ENCODE peak calls at places on chromosomes 12 and 14, in five cellular contexts. C, R, I, E and J are unnamed samples.

GRCh38 chr12:26555139-26555538 is 277.9 kb downstream of the ITPR2 start:
- DNase-seq in C (peak), R (no peak), I (no peak), E (no peak), J (no peak)

GRCh38 chr14:64363265-64363840 is 24.8 kb upstream of the MTHFD1 start:
- DNase-seq in C (peak), R (no peak), I (no peak), E (no peak), J (no peak)

GRCh38 chr12:131796754-131797587 is 31.2 kb upstream of the MMP17 start:
- DNase-seq in C (no peak), R (no peak), I (no peak), E (no peak), J (no peak)

GRCh38 chr12:83759906-83760305 is 1073.2 kb downstream of the TMTC2 start:
- DNase-seq in C (no peak), R (no peak), I (no peak), E (no peak), J (no peak)

GRCh38 chr12:53174881-53175491 is 5.5 kb upstream of the ZNF740 start:
- DNase-seq in C (peak), R (no peak), I (no peak), E (no peak), J (no peak)

GRCh38 chr14:21102472-21103164 is 1.8 kb downstream of the TMEM253 start:
- DNase-seq in C (no peak), R (no peak), I (no peak), E (no peak), J (no peak)

GRCh38 chr14:77864085-77864484 is 64.2 kb downstream of the ADCK1 start:
- DNase-seq in C (no peak), R (no peak), I (no peak), E (no peak), J (no peak)

GRCh38 chr12:93163260-93164036 is 214.3 kb upstream of the NUDT4 start:
- DNase-seq in C (peak), R (no peak), I (no peak), E (no peak), J (no peak)

GRCh38 chr12:56257491-56258067 is 605 bp downstream of the ANKRD52 start:
- DNase-seq in C (peak), R (peak), I (no peak), E (no peak), J (no peak)

GRCh38 chr12:45725631-45726593 is 3.6 kb upstream of the ARID2 start:
- DNase-seq in C (peak), R (no peak), I (no peak), E (peak), J (no peak)

GRCh38 chr12:127245437-127245836 is 1021.5 kb upstream of the TMEM132C start:
- DNase-seq in C (peak), R (no peak), I (no peak), E (no peak), J (no peak)

GRCh38 chr12:49346659-49347306 is at the start of gene DNAJC22:
- DNase-seq in C (no peak), R (no peak), I (no peak), E (peak), J (no peak)

GRCh38 chr12:2795291-2796186 is 769 bp downstream of the FKBP4 start:
- DNase-seq in C (peak), R (peak), I (peak), E (peak), J (peak)

GRCh38 chr12:4685317-4685716 is 34.9 kb upstream of the GALNT8 start:
- DNase-seq in C (no peak), R (no peak), I (no peak), E (no peak), J (no peak)

GRCh38 chr14:77094672-77095284 is 3.3 kb upstream of the CIPC start:
- DNase-seq in C (peak), R (peak), I (peak), E (peak), J (peak)

GRCh38 chr14:78178971-78179370 is 8.8 kb downstream of the NRXN3 start:
- DNase-seq in C (no peak), R (no peak), I (no peak), E (no peak), J (no peak)

GRCh38 chr12:6235499-6235898 is 35.3 kb downstream of the CD9 start:
- DNase-seq in C (no peak), R (no peak), I (peak), E (no peak), J (no peak)

GRCh38 chr12:80299219-80299618 is 144.8 kb upstream of the PTPRQ start:
- DNase-seq in C (no peak), R (no peak), I (no peak), E (no peak), J (no peak)

GRCh38 chr12:122929812-122930211 is 33.9 kb upstream of the VPS37B start:
- DNase-seq in C (no peak), R (no peak), I (no peak), E (no peak), J (no peak)